ENCODE peak calls at places on chromosomes 13 and 19, in four cellular contexts. A is retinal pigment epithelial cell, Q is AG04450, B is heart right ventricle. K is an unnamed sample.

GRCh38 chr13:110150384-110151091 is 156.4 kb downstream of the COL4A1 start:
- DNase-seq in A (no peak), Q (no peak), B (no peak), K (no peak)

GRCh38 chr19:14954071-14954655 is 12.9 kb downstream of the OR7C2 start:
- DNase-seq in A (no peak), Q (no peak), B (no peak), K (peak)

GRCh38 chr13:110230661-110231347 is 76.2 kb downstream of the COL4A1 start:
- DNase-seq in A (no peak), Q (no peak), B (no peak), K (no peak)

GRCh38 chr13:110337287-110337686 is 30.2 kb downstream of the COL4A2 start:
- DNase-seq in A (no peak), Q (no peak), B (no peak), K (no peak)

GRCh38 chr13:107003911-107004310 is 436.0 kb upstream of the ARGLU1 start:
- DNase-seq in A (no peak), Q (no peak), B (no peak), K (no peak)

GRCh38 chr19:2716275-2716650 is 4.9 kb downstream of the DIRAS1 start:
- DNase-seq in A (no peak), Q (no peak), B (no peak), K (no peak)

GRCh38 chr19:2540646-2541454 is 64.9 kb downstream of the GADD45B start:
- DNase-seq in A (peak), Q (peak), B (peak), K (no peak)

GRCh38 chr13:59409211-59409610 is 754.5 kb downstream of the DIAPH3 start:
- DNase-seq in A (peak), Q (peak), B (peak), K (no peak)

GRCh38 chr13:105442941-105443340 is 1092.5 kb downstream of the EFNB2 start:
- DNase-seq in A (peak), Q (peak), B (peak), K (no peak)

GRCh38 chr19:43639507-43640423 is at the start of gene CADM4:
- DNase-seq in A (no peak), Q (no peak), B (peak), K (no peak)

GRCh38 chr13:47147784-47148062 is 250.9 kb upstream of the HTR2A start:
- DNase-seq in A (no peak), Q (no peak), B (no peak), K (no peak)

GRCh38 chr13:107091386-107091785 is 523.4 kb upstream of the ARGLU1 start:
- DNase-seq in A (no peak), Q (no peak), B (no peak), K (no peak)

GRCh38 chr13:76836311-76836710 is 49.9 kb downstream of the KCTD12 start:
- DNase-seq in A (no peak), Q (no peak), B (no peak), K (no peak)

GRCh38 chr13:23707674-23708073 is 137.5 kb downstream of the TNFRSF19 start:
- DNase-seq in A (no peak), Q (no peak), B (no peak), K (peak)

GRCh38 chr13:40129467-40129866 is 474.0 kb downstream of the COG6 start:
- DNase-seq in A (no peak), Q (no peak), B (no peak), K (no peak)

GRCh38 chr19:40231544-40232424 is 5.3 kb upstream of the CCNP start:
- DNase-seq in A (no peak), Q (no peak), B (peak), K (no peak)

GRCh38 chr19:10433131-10433536 is 12.8 kb downstream of the PDE4A start:
- DNase-seq in A (no peak), Q (no peak), B (no peak), K (no peak)

GRCh38 chr19:10431943-10432735 is 11.8 kb downstream of the PDE4A start:
- DNase-seq in A (no peak), Q (no peak), B (peak), K (peak)

GRCh38 chr19:10430505-10431253 is 10.3 kb downstream of the PDE4A start:
- DNase-seq in A (no peak), Q (no peak), B (peak), K (peak)

GRCh38 chr19:10431254-10431942 is 11.1 kb downstream of the PDE4A start:
- DNase-seq in A (no peak), Q (no peak), B (no peak), K (peak)

DNA sequence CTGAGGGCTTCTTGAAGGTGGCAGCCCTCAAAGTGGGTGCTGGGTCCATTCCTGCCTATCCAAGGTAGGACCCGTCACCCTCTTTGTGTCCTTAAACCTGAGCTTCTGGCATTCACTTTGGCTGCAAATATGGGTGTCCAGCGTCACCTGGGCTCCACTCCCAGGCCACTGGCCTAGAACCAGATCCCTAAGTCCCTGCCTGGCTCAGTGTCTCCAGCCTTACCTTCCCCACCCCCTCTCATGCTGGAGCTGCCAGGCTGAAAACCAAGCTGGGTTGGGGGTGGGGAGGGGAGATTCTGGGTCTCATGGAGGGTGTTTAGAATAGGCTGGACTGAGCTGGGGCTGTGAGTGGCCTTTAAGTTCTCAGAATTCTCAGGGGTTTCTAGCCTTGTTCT is 12.4 kb downstream of the PDE4A start:
- DNase-seq in A (no peak), Q (no peak), B (no peak), K (no peak)
- H3K4me3 ChIP-seq in A (no peak), Q (peak), B (peak), K (peak)

GRCh38 chr19:18121166-18121565 is 23.6 kb downstream of the MAST3 start:
- DNase-seq in A (no peak), Q (no peak), B (no peak), K (no peak)
- H3K4me3 ChIP-seq in A (no peak), Q (no peak), B (no peak), K (no peak)

GRCh38 chr19:56670401-56670960 is 1.1 kb downstream of the ZNF835 start:
- DNase-seq in A (no peak), Q (no peak), B (no peak), K (no peak)

GRCh38 chr19:56667311-56667870 is 4.2 kb downstream of the ZNF835 start:
- DNase-seq in A (no peak), Q (no peak), B (no peak), K (no peak)

GRCh38 chr19:56668676-56669075 is 2.9 kb downstream of the ZNF835 start:
- DNase-seq in A (no peak), Q (no peak), B (no peak), K (no peak)

GRCh38 chr19:56671613-56671994 is at the start of gene ZNF835:
- DNase-seq in A (no peak), Q (no peak), B (peak), K (peak)

GRCh38 chr19:56670961-56671612 is 470 bp downstream of the ZNF835 start:
- DNase-seq in A (no peak), Q (no peak), B (no peak), K (no peak)
- H3K4me3 ChIP-seq in A (peak), Q (no peak), B (peak), K (no peak)

DNA sequence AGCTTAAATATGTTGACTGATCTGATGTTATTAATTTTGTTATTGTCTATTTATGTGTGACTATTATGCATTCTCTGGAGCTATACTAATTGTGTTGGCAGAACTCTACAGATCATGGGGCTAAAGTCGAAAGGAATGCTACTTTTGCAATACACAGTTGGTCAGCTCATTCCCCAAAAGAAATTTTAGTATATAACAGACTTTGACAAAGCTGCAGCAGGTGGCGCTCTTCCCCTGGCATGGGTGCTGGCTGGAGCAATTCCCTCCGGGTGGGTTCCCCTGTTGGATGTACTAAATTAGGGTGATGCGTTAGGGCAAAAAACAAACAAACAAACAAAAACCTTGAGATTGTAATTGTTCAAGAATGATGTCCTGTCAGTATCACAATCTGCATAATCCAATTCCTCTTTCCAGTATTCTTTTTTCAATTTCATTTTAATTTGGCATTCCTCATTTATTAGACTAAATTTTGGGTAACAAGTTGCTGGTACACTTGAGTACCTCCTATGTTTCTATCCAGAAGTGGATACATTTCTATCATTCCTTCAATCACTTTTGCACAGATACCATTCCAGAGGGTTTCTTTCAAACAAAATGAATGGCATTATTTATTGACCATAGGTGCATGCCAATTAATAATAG is 322.8 kb upstream of the EDNRB start:
- DNase-seq in A (peak), Q (peak), B (no peak), K (peak)
- H3K4me3 ChIP-seq in A (no peak), Q (no peak), B (no peak), K (no peak)

DNA sequence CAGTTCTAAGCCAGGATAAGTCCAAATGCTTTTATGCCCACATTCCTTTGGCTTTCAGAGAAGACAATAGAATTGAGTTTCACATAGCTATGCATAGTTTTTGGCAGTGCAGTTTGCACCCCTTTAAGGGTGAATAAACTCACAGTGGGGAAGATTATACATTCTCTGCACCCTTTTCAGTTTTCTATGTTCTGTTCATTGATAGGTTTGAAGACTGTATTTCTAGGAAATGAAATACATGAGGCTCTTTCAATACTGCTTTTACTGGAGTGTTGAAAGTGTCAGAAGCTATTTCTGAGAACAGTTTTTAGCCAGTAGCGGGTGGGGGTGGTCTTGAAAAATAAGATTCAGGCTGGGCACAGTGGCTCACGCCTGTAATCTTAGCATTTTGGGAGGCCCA is 46.2 kb downstream of the IPO5 start:
- DNase-seq in A (no peak), Q (no peak), B (no peak), K (no peak)
- H3K4me3 ChIP-seq in A (no peak), Q (no peak), B (no peak), K (no peak)

GRCh38 chr13:27428160-27428559 is 3.7 kb downstream of the GTF3A start:
- DNase-seq in A (no peak), Q (no peak), B (no peak), K (no peak)

GRCh38 chr13:27432180-27432579 is 7.8 kb downstream of the GTF3A start:
- DNase-seq in A (no peak), Q (no peak), B (no peak), K (no peak)

GRCh38 chr13:27427663-27428062 is 3.2 kb downstream of the GTF3A start:
- DNase-seq in A (no peak), Q (no peak), B (no peak), K (no peak)

GRCh38 chr13:27437126-27437525 is 12.7 kb downstream of the GTF3A start:
- DNase-seq in A (no peak), Q (no peak), B (no peak), K (no peak)

DNA sequence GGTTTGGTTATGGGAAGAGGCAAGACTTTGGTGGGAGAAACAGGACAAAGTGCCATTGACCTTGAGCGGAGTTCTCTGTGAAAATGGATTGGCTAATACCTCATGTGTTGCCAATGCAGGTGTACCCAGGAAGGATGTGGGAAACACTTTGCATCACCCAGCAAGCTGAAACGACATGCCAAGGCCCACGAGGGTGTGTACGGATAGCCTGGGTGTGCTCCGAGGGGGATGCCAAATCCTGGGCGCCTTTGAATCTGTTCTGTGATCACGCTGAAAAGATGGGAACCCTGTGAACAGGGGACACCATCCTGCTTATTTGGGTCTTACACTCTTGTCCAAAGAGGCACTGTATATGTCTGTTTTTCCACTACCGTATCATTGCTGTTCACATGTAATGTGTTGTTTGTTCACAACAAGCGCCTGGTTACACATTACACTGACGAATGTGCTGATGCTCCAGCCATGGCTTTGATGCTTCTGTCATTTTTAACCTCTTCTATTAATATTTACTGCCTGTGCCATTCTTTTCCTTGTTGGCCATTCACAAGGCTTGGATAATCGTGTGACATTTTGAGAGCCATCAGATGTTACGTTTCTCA is 8.3 kb downstream of the GTF3A start:
- DNase-seq in A (no peak), Q (no peak), B (no peak), K (no peak)
- H3K4me3 ChIP-seq in A (no peak), Q (no peak), B (no peak), K (no peak)

GRCh38 chr19:33779849-33780248 is 16.8 kb upstream of the KCTD15 start:
- DNase-seq in A (no peak), Q (no peak), B (no peak), K (no peak)

GRCh38 chr19:33777753-33778088 is 18.9 kb upstream of the KCTD15 start:
- DNase-seq in A (no peak), Q (no peak), B (no peak), K (no peak)

GRCh38 chr19:33777351-33777750 is 19.3 kb upstream of the KCTD15 start:
- DNase-seq in A (no peak), Q (no peak), B (no peak), K (no peak)

GRCh38 chr19:33780251-33780650 is 16.4 kb upstream of the KCTD15 start:
- DNase-seq in A (no peak), Q (no peak), B (no peak), K (no peak)

DNA sequence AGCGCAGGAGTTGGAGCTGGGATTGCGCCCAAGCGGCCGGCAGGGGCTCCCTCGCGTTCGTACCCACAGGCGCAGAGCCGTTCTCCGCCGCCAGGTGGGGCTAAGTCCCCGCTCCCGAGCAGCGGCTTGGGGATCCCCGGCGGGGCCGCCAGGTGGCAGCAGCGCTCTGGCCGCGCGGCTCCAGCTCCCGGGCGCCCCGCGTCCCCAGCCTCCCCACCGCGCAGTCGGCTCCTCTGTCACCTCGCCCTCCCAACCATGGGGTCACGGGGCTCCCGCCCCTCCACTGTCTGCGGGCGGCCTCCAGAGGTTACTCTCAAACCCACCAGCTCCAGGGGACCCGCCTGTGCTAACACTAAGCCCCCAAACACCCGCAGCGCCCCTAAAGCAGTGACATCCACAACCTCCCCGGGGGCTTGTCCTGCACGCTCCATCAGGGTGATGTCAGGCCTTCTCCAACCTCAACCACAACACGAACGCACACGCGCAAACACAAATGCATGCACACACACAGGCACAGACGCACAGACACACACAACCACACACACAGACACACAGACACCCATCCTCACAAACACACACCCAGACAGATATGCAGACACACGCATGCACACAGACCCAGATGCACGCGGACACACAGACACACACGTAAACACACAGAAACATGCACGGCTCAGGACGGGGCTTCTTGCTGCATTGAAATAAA is 18.4 kb upstream of the KCTD15 start:
- DNase-seq in A (no peak), Q (no peak), B (peak), K (peak)
- H3K4me3 ChIP-seq in A (no peak), Q (no peak), B (no peak), K (no peak)

K was measured in GM12865.